ENCODE peak calls at places on chromosomes 5 and 9, in five cellular contexts. V is colonic mucosa, S is fibroblast of the aortic adventitia, E is hepatic stellate cell, C is A172. Y is an unnamed sample.

GRCh38 chr5:35159370-35159742 is 70.9 kb downstream of the PRLR start:
- DNase-seq in C (no peak), E (no peak), S (no peak), V (no peak), Y (peak; percentile 4)

GRCh38 chr5:140151719-140152609 is 23.0 kb upstream of the CYSTM1 start:
- DNase-seq in S (no peak), E (no peak), C (no peak), V (no peak), Y (no peak)

GRCh38 chr5:37668524-37669047 is 171.3 kb downstream of the GDNF start:
- DNase-seq in V (peak; percentile 32), E (peak; percentile 73), C (peak; percentile 100), S (peak; percentile 95), Y (peak; percentile 94)

GRCh38 chr5:122599000-122599399 is 175.9 kb upstream of the SNX2 start:
- DNase-seq in V (no peak), S (no peak), E (no peak), C (no peak), Y (no peak)

GRCh38 chr9:113219972-113220371 is 1.1 kb downstream of the FKBP15 start:
- DNase-seq in E (peak; percentile 54), S (peak; percentile 25), C (no peak), V (no peak), Y (peak; percentile 90)

GRCh38 chr9:76618762-76619161 is 145.5 kb upstream of the PCA3 start:
- DNase-seq in E (no peak), S (peak; percentile 81), C (no peak), V (no peak), Y (peak; percentile 74)

GRCh38 chr5:14873093-14873492 is 1.5 kb upstream of the ANKH start:
- DNase-seq in V (no peak), E (no peak), C (no peak), S (no peak), Y (no peak)

GRCh38 chr5:98414938-98415337 is 358.5 kb upstream of the RGMB start:
- DNase-seq in E (peak; percentile 9), S (peak; percentile 82), V (no peak), C (peak; percentile 83), Y (peak; percentile 98)

GRCh38 chr5:54278031-54278830 is 32.1 kb downstream of the ARL15 start:
- DNase-seq in V (no peak), E (no peak), C (no peak), S (no peak), Y (no peak)

GRCh38 chr5:119327018-119327417 is 28.8 kb upstream of the TNFAIP8 start:
- DNase-seq in S (peak; percentile 17), E (no peak), C (no peak), V (no peak), Y (no peak)

GRCh38 chr5:139704748-139705147 is 56.6 kb downstream of the CXXC5 start:
- DNase-seq in S (no peak), C (no peak), E (no peak), V (no peak), Y (no peak)

GRCh38 chr9:133993635-133994253 is 1.6 kb upstream of the VAV2 start:
- DNase-seq in C (no peak), E (no peak), S (no peak), V (no peak), Y (no peak)

GRCh38 chr5:151022511-151023018 is 2.2 kb downstream of the GPX3 start:
- DNase-seq in C (no peak), S (peak; percentile 84), E (peak; percentile 89), V (no peak), Y (no peak)

GRCh38 chr9:114691956-114692295 is 9.9 kb upstream of the TEX48 start:
- DNase-seq in C (no peak), S (no peak), V (no peak), E (no peak), Y (no peak)

GRCh38 chr9:98974994-98975712 is 31.4 kb downstream of the COL15A1 start:
- DNase-seq in V (peak; percentile 89), C (peak; percentile 74), S (peak; percentile 69), E (peak; percentile 86), Y (peak; percentile 62)

GRCh38 chr9:26058111-26058895 is 380.1 kb upstream of the TUSC1 start:
- DNase-seq in V (no peak), C (peak; percentile 54), S (no peak), E (no peak), Y (peak; percentile 59)

GRCh38 chr9:70145981-70146380 is 102.3 kb downstream of the MAMDC2 start:
- DNase-seq in V (no peak), C (no peak), S (no peak), E (no peak), Y (no peak)

GRCh38 chr5:150022163-150022540 is 21.6 kb downstream of the HMGXB3 start:
- DNase-seq in E (no peak), S (peak; percentile 99), V (no peak), C (peak; percentile 97), Y (peak; percentile 77)

GRCh38 chr5:36575367-36575781 is 31.0 kb upstream of the SLC1A3 start:
- DNase-seq in E (no peak), V (no peak), C (peak; percentile 35), S (peak; percentile 67), Y (peak; percentile 41)

GRCh38 chr5:142549834-142550233 is 136.1 kb downstream of the FGF1 start:
- DNase-seq in V (no peak), C (no peak), S (no peak), E (no peak), Y (no peak)

Y was measured in fibroblast of lung.